ENCODE peak calls at places on chromosomes 11 and 22, in six cellular contexts. K is OCI-LY7, H is neural progenitor cell, N is body of pancreas, J is esophagus muscularis mucosa, W is spleen. F is an unnamed sample.

GRCh38 chr11:46055371-46055770 is 65.9 kb downstream of the PHF21A start:
- DNase-seq in K (no peak), H (peak; percentile 34), N (no peak), J (no peak), W (no peak), F (no peak)

GRCh38 chr11:74142624-74143023 is 28.2 kb downstream of the C2CD3 start:
- DNase-seq in K (no peak), H (no peak), N (no peak), J (no peak), W (no peak), F (no peak)

GRCh38 chr11:86798988-86799387 is 1.4 kb upstream of the PRSS23 start:
- DNase-seq in K (no peak), H (no peak), N (no peak), J (no peak), W (no peak), F (no peak)

GRCh38 chr11:89495951-89496350 is 4.8 kb upstream of the NOX4 start:
- DNase-seq in K (no peak), H (peak; percentile 50), N (no peak), J (no peak), W (no peak), F (no peak)

GRCh38 chr11:41921991-41922390 is 462.5 kb upstream of the LRRC4C start:
- DNase-seq in K (no peak), H (peak; percentile 81), N (no peak), J (no peak), W (no peak), F (no peak)

GRCh38 chr22:40178417-40179409 is 988 bp downstream of the TNRC6B start:
- DNase-seq in K (peak; percentile 70), H (peak; percentile 79), N (peak; percentile 56), J (no peak), W (peak; percentile 77), F (no peak)

GRCh38 chr11:33829430-33830141 is 55.3 kb upstream of the FBXO3 start:
- DNase-seq in K (peak; percentile 51), H (peak; percentile 78), N (peak; percentile 73), J (no peak), W (no peak), F (no peak)

GRCh38 chr11:82906931-82907330 is 5.4 kb downstream of the DDIAS start:
- DNase-seq in K (no peak), H (no peak), N (no peak), J (no peak), W (no peak), F (no peak)

GRCh38 chr22:29744902-29745301 is 21.9 kb downstream of the ZMAT5 start:
- DNase-seq in K (no peak), H (no peak), N (peak; percentile 33), J (no peak), W (no peak), F (no peak)

GRCh38 chr11:12164061-12165014 is 53.9 kb downstream of the MICAL2 start:
- DNase-seq in K (no peak), H (no peak), N (no peak), J (no peak), W (no peak), F (peak; percentile 73)

GRCh38 chr11:120652705-120653335 is 141.3 kb downstream of the GRIK4 start:
- DNase-seq in K (peak; percentile 33), H (peak; percentile 31), N (no peak), J (no peak), W (peak; percentile 41), F (no peak)

GRCh38 chr11:95156916-95157568 is 67.4 kb downstream of the ENDOD1 start:
- DNase-seq in K (no peak), H (no peak), N (no peak), J (no peak), W (no peak), F (no peak)

GRCh38 chr11:10941429-10941828 is 83.6 kb upstream of the ZBED5 start:
- DNase-seq in K (no peak), H (no peak), N (no peak), J (no peak), W (no peak), F (no peak)

GRCh38 chr11:62953811-62954210 is 31.0 kb downstream of the SLC22A6 start:
- DNase-seq in K (no peak), H (no peak), N (no peak), J (no peak), W (no peak), F (no peak)

GRCh38 chr22:25628494-25628893 is 64.0 kb downstream of the GRK3 start:
- DNase-seq in K (no peak), H (no peak), N (no peak), J (no peak), W (no peak), F (no peak)

GRCh38 chr11:19560156-19560555 is 152.5 kb upstream of the NAV2 start:
- DNase-seq in K (no peak), H (no peak), N (no peak), J (no peak), W (no peak), F (peak; percentile 26)

GRCh38 chr22:22704156-22704946 is 59.9 kb downstream of the GGTLC2 start:
- DNase-seq in K (peak; percentile 30), H (no peak), N (no peak), J (no peak), W (no peak), F (peak; percentile 22)

GRCh38 chr22:46736705-46737104 is 1.3 kb downstream of the CERK start:
- DNase-seq in K (no peak), H (no peak), N (no peak), J (no peak), W (no peak), F (no peak)
- H3K27ac ChIP-seq in K (no peak overlapping the region), H (no peak overlapping the region), N (no peak overlapping the region), J (peak overlapping the region; percentile 90), W (peak overlapping the region; percentile 89), F (peak overlapping the region; percentile 53)

GRCh38 chr11:21426931-21427330 is 757.5 kb downstream of the NELL1 start:
- DNase-seq in K (no peak), H (no peak), N (no peak), J (no peak), W (no peak), F (no peak)

GRCh38 chr11:21427750-21428149 is 758.4 kb downstream of the NELL1 start:
- DNase-seq in K (no peak), H (no peak), N (no peak), J (no peak), W (no peak), F (no peak)

DNA sequence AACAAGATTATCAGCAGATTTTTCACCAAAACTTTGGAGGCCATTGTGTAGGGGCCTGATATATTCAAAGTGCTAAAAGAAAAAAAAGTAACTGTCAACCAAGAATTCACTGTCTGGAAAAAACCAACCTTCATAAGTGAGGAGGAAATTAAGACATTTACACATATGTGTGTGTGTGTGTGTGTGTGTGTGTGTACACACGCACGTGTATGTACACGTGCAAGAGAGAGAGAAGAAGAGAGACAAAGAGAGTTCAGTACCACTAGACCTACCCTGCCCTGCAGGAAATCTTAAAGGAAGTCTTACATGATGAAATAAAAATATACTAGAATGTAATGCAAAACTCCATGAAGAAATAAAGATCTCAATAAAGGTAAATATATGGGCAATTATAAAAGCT is 752.5 kb downstream of the NELL1 start:
- DNase-seq in K (no peak), H (no peak), N (no peak), J (no peak), W (no peak), F (no peak)
- H3K27ac ChIP-seq in K (no peak overlapping the region), H (no peak overlapping the region), N (no peak overlapping the region), J (no peak overlapping the region), W (no peak overlapping the region), F (no peak overlapping the region)

GRCh38 chr11:61598383-61598782 is 17.5 kb upstream of the SYT7 start:
- DNase-seq in K (no peak), H (no peak), N (no peak), J (no peak), W (no peak), F (no peak)
- H3K27ac ChIP-seq in K (no peak overlapping the region), H (no peak overlapping the region), N (no peak overlapping the region), J (no peak overlapping the region), W (no peak overlapping the region), F (no peak overlapping the region)

DNA sequence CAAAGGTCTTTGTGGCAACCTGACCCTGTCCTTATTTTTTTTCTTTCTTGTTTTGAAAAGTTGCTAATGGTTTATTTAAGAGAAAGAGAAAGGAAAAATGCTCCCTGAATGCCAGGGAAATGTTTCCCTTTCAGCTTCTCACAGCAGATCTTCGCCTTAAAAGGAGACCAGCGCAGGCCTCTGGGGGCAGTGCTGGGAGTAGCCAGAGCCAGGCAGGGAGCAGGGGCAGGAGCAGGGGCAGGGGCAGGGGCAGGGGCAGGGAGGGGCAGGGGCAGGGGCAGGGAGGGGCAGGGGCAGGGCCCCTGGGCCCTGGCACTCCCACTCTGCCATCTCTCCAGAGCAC is 5.1 kb downstream of the MOB2 start:
- DNase-seq in K (no peak), H (peak; percentile 42), N (no peak), J (no peak), W (no peak), F (no peak)
- H3K27ac ChIP-seq in K (no peak overlapping the region), H (no peak overlapping the region), N (no peak overlapping the region), J (peak overlapping the region; percentile 96), W (peak overlapping the region; percentile 16), F (peak overlapping the region; percentile 99)

DNA sequence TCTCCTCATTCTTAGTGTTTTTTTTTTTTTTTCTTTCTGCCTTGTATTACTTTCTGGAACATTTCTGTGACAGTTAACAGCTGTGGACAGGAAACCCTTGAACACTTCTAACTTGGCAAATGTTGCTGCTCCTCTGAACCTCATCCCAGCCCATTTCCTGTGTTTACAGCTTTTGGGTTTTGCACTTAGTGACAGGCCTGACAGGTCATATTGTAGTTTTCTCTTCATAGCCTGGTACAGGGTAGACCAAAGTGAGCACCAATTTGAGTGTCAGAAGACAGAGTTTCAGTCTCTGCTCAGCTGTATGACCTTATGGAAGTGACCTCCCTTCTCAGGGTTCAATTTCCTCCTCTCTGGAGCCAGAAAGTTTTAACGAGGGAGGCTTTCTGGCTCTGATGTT is 91.6 kb downstream of the STIM1 start:
- DNase-seq in K (peak; percentile 88), H (no peak), N (no peak), J (no peak), W (no peak), F (no peak)
- H3K27ac ChIP-seq in K (peak overlapping the region; percentile 96), H (no peak overlapping the region), N (no peak overlapping the region), J (peak overlapping the region; percentile 84), W (peak overlapping the region; percentile 84), F (peak overlapping the region; percentile 56)

GRCh38 chr11:96228472-96228871 is 114.5 kb downstream of the MAML2 start:
- DNase-seq in K (no peak), H (no peak), N (peak; percentile 48), J (no peak), W (no peak), F (peak; percentile 83)
- H3K27ac ChIP-seq in K (no peak overlapping the region), H (no peak overlapping the region), N (no peak overlapping the region), J (peak overlapping the region; percentile 67), W (peak overlapping the region; percentile 75), F (peak overlapping the region; percentile 89)